ENCODE peak calls at places on chromosomes 13 and 19, in five cellular contexts. T, N, D, O and Q are unnamed samples.
A peak's percentile ranks its signal among the peaks of the same experiment; 100 is the strongest.

GRCh38 chr13:22696433-22696832 is 484.3 kb upstream of the SGCG start:
- DNase-seq in T (no peak), N (no peak), D (no peak), O (no peak), Q (no peak)

GRCh38 chr13:69565334-69565733 is 542.3 kb upstream of the ATXN8OS start:
- DNase-seq in T (no peak), N (no peak), D (peak; percentile 23), O (no peak), Q (no peak)

GRCh38 chr13:48334534-48335127 is 31.1 kb downstream of the RB1 start:
- DNase-seq in T (no peak), N (peak; percentile 9), D (peak; percentile 60), O (no peak), Q (peak; percentile 60)

GRCh38 chr19:32471095-32471494 is 65.5 kb downstream of the DPY19L3 start:
- DNase-seq in T (no peak), N (no peak), D (no peak), O (no peak), Q (no peak)

GRCh38 chr13:49759503-49759902 is 33.0 kb downstream of the KPNA3 start:
- DNase-seq in T (no peak), N (no peak), D (no peak), O (no peak), Q (peak; percentile 10)

GRCh38 chr13:25391932-25392331 is 20.2 kb downstream of the ATP8A2 start:
- DNase-seq in T (no peak), N (no peak), D (no peak), O (no peak), Q (no peak)

GRCh38 chr19:49983645-49984229 is 22.8 kb upstream of the SIGLEC11 start:
- DNase-seq in T (peak; percentile 34), N (no peak), D (peak; percentile 26), O (no peak), Q (peak; percentile 53)

GRCh38 chr13:27461940-27462584 is 11.7 kb upstream of the MTIF3 start:
- DNase-seq in T (no peak), N (no peak), D (no peak), O (no peak), Q (no peak)

GRCh38 chr19:42216653-42217521 is 590 bp downstream of the DEDD2 start:
- DNase-seq in T (peak; percentile 45), N (no peak), D (no peak), O (peak; percentile 82), Q (peak; percentile 67)

GRCh38 chr13:24083722-24084421 is 76.6 kb upstream of the SPATA13 start:
- DNase-seq in T (no peak), N (no peak), D (no peak), O (no peak), Q (peak; percentile 25)

GRCh38 chr13:26952551-26953138 is 192.1 kb upstream of the GPR12 start:
- DNase-seq in T (no peak), N (no peak), D (no peak), O (no peak), Q (no peak)

GRCh38 chr13:111017755-111018487 is 97.2 kb upstream of the ARHGEF7 start:
- DNase-seq in T (no peak), N (no peak), D (no peak), O (no peak), Q (no peak)

GRCh38 chr19:55658846-55659459 is 4.1 kb downstream of the U2AF2 start:
- DNase-seq in T (no peak), N (no peak), D (no peak), O (no peak), Q (no peak)
- H3K4me3 ChIP-seq in T (no peak overlapping the region), N (no peak overlapping the region), D (no peak overlapping the region), O (no peak overlapping the region), Q (no peak overlapping the region)

GRCh38 chr19:34733826-34734600 is at the start of gene ZNF181:
- DNase-seq in T (peak; percentile 91), N (peak; percentile 49), D (peak; percentile 77), O (peak; percentile 94), Q (peak; percentile 87)
- TF ChIP-seq CTCF in T (no peak), N (no peak), D (no peak), O (no peak), Q (no peak)

GRCh38 chr19:55112781-55113569 is 4.5 kb downstream of the PPP1R12C start:
- DNase-seq in T (no peak), N (no peak), D (no peak), O (peak; percentile 60), Q (no peak)
- H3K4me3 ChIP-seq in T (peak overlapping the region; percentile 41), N (no peak overlapping the region), D (no peak overlapping the region), O (no peak overlapping the region), Q (no peak overlapping the region)

DNA sequence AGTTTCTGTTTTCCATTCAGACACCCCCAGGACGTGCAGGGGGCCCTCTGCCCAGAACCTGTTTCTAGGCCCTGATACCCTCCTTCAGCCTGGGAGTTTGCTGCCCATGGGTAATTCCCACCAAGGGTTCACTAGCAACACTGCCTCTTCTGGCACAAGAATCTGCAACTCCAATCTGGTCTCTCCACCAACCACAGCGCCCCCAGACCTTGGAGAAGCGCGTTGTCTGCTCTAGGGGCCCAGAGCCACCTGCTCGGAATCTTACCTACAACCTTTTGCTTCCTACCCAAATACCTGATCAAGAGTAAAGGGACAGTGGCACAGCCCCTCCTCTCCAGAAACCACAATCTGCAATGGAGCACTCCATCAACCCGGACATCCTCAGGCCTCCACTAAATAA is 763 bp downstream of the ZNF180 start:
- DNase-seq in T (no peak), N (no peak), D (no peak), O (no peak), Q (no peak)
- TF ChIP-seq CTCF in T (no peak), N (no peak), D (no peak), O (no peak), Q (no peak)

GRCh38 chr13:99995503-99996176 is 14.1 kb downstream of the ZIC2 start:
- DNase-seq in T (no peak), N (no peak), D (peak; percentile 34), O (no peak), Q (no peak)
- H3K4me3 ChIP-seq in T (no peak overlapping the region), N (no peak overlapping the region), D (no peak overlapping the region), O (no peak overlapping the region), Q (no peak overlapping the region)

GRCh38 chr13:68234278-68234677 is 1004.1 kb upstream of the PCDH9 start:
- DNase-seq in T (no peak), N (no peak), D (peak; percentile 5), O (no peak), Q (no peak)
- TF ChIP-seq CTCF in T (no peak), N (no peak), D (peak; percentile 5), O (no peak), Q (no peak)

DNA sequence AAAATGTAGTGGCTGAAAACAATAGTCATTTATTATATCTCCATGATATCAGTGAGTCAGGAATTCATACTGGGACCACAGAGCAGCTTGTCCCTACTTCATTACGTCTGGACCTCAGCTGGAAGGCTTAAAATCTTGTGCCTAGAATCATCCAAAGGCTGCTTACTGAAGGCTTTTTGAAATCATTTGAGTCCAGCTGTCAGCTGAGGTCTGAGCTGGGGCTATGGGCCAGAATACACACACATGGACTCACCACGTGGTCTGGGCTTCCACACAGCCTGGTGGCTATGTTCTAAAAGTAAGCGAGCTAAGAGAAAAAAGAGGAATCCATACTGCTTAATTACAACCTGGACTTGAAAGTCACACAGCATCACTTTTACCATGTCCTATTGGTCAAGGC is 209.2 kb downstream of the KCTD12 start:
- DNase-seq in T (peak; percentile 25), N (no peak), D (no peak), O (no peak), Q (peak; percentile 72)
- H3K4me3 ChIP-seq in T (no peak overlapping the region), N (no peak overlapping the region), D (no peak overlapping the region), O (no peak overlapping the region), Q (no peak overlapping the region)